ENCODE peak calls at places on chromosomes 11 and 22, in four cellular contexts. R is HL-60; S is stimulated activated CD4-positive, alpha-beta T cell treated with anti-CD3 and anti-CD28 coated beads, Interleukin-4, amount 100 ng/mL, for 48 hours; W is amniotic stem cell. O is an unnamed sample.

GRCh38 chr22:46626356-46626755 is 6.2 kb downstream of the GRAMD4 start:
- DNase-seq in R (no peak), S (no peak), W (no peak), O (no peak)

GRCh38 chr11:60164550-60165075 is 18.3 kb downstream of the MS4A6A start:
- DNase-seq in R (no peak), S (no peak), W (no peak), O (no peak)

GRCh38 chr11:48047616-48048015 is 67.3 kb downstream of the PTPRJ start:
- DNase-seq in R (no peak), S (no peak), W (peak), O (no peak)

GRCh38 chr11:96098511-96099241 is 174.8 kb upstream of the MTMR2 start:
- DNase-seq in R (no peak), S (no peak), W (no peak), O (no peak)

GRCh38 chr22:24968066-24968561 is 15.6 kb downstream of the KIAA1671 start:
- DNase-seq in R (no peak), S (no peak), W (no peak), O (no peak)

GRCh38 chr11:45259607-45260006 is 26.5 kb downstream of the SYT13 start:
- DNase-seq in R (no peak), S (no peak), W (no peak), O (no peak)

GRCh38 chr11:65506770-65507485 is 8.1 kb downstream of the MALAT1 start:
- DNase-seq in R (peak), S (peak), W (no peak), O (no peak)

GRCh38 chr22:48299801-48300200 is 1527.9 kb downstream of the BRD1 start:
- DNase-seq in R (no peak), S (no peak), W (no peak), O (no peak)

GRCh38 chr22:46061431-46062231 is 84.7 kb upstream of the WNT7B start:
- DNase-seq in R (no peak), S (no peak), W (no peak), O (no peak)

GRCh38 chr11:45097721-45098493 is 48.5 kb upstream of the PRDM11 start:
- DNase-seq in R (peak), S (no peak), W (no peak), O (no peak)

GRCh38 chr11:128946646-128947045 is 4.0 kb upstream of the TP53AIP1 start:
- DNase-seq in R (no peak), S (no peak), W (no peak), O (no peak)

GRCh38 chr11:35192347-35192746 is 53.4 kb downstream of the CD44 start:
- DNase-seq in R (no peak), S (no peak), W (no peak), O (no peak)

GRCh38 chr11:71336996-71337772 is 84.8 kb upstream of the SHANK2 start:
- DNase-seq in R (no peak), S (no peak), W (no peak), O (no peak)

GRCh38 chr11:123055132-123055924 is 6.6 kb downstream of the HSPA8 start:
- DNase-seq in R (no peak), S (no peak), W (no peak), O (no peak)

GRCh38 chr11:33515347-33515746 is 185.3 kb downstream of the C11orf91 start:
- DNase-seq in R (no peak), S (no peak), W (no peak), O (no peak)

GRCh38 chr11:63764712-63765631 is 3.6 kb downstream of the ZFTA start:
- DNase-seq in R (no peak), S (no peak), W (no peak), O (no peak)

GRCh38 chr11:62921573-62922188 is 518 bp upstream of the CHRM1 start:
- DNase-seq in R (no peak), S (no peak), W (no peak), O (no peak)

GRCh38 chr11:120420572-120420971 is 84.4 kb downstream of the ARHGEF12 start:
- DNase-seq in R (no peak), S (no peak), W (no peak), O (no peak)

GRCh38 chr11:108693852-108694251 is 29.0 kb downstream of the DDX10 start:
- DNase-seq in R (no peak), S (no peak), W (no peak), O (no peak)

GRCh38 chr11:118434553-118435232 is 1.6 kb upstream of the KMT2A start:
- DNase-seq in R (peak), S (peak), W (no peak), O (peak)

GRCh38 chr11:118304227-118304808 is at the start of gene CD3E:
- DNase-seq in R (peak), S (peak), W (no peak), O (no peak)

GRCh38 chr11:112310414-112310813 is 49.8 kb upstream of the PLET1 start:
- DNase-seq in R (peak), S (no peak), W (no peak), O (no peak)

GRCh38 chr11:119791047-119791446 is 62.0 kb upstream of the NECTIN1 start:
- DNase-seq in R (no peak), S (no peak), W (no peak), O (no peak)

GRCh38 chr11:18703001-18703763 is 4.6 kb downstream of the TMEM86A start:
- DNase-seq in R (no peak), S (no peak), W (no peak), O (no peak)

GRCh38 chr22:39429916-39430575 is 26.8 kb upstream of the MGAT3 start:
- DNase-seq in R (no peak), S (no peak), W (no peak), O (no peak)

GRCh38 chr11:34509336-34509902 is 4.2 kb downstream of the ELF5 start:
- DNase-seq in R (peak), S (no peak), W (no peak), O (no peak)

GRCh38 chr11:110289472-110289871 is 6.9 kb downstream of the RDX start:
- DNase-seq in R (no peak), S (no peak), W (no peak), O (no peak)

GRCh38 chr22:35575116-35575748 is 34.6 kb downstream of the RASD2 start:
- DNase-seq in R (no peak), S (no peak), W (no peak), O (no peak)

GRCh38 chr11:64250875-64251721 is at the start of gene PLCB3:
- DNase-seq in R (peak), S (no peak), W (no peak), O (no peak)

GRCh38 chr22:38694945-38695344 is 5.8 kb downstream of the JOSD1 start:
- DNase-seq in R (no peak), S (no peak), W (no peak), O (no peak)

GRCh38 chr11:65590240-65590738 is 5.3 kb downstream of the KCNK7 start:
- DNase-seq in R (no peak), S (no peak), W (no peak), O (no peak)

GRCh38 chr22:31347251-31348008 is 1.3 kb upstream of the PATZ1 start:
- DNase-seq in R (peak), S (peak), W (peak), O (peak)

GRCh38 chr11:2797741-2798361 is 87.7 kb downstream of the CDKN1C start:
- DNase-seq in R (no peak), S (no peak), W (no peak), O (no peak)

GRCh38 chr11:28976801-28977145 is 868.6 kb downstream of the METTL15 start:
- DNase-seq in R (no peak), S (no peak), W (no peak), O (no peak)

GRCh38 chr11:108766596-108767173 is 101.8 kb downstream of the DDX10 start:
- DNase-seq in R (no peak), S (no peak), W (no peak), O (no peak)